ENCODE peak calls at places on chromosomes 4 and X, in seven cellular contexts. Q is fibroblast of lung, W is hepatocyte, S is GM23248, F is neural progenitor cell, A is PC-9, B is A673. X is an unnamed sample.

GRCh38 chr4:137514401-137515116 is 17.7 kb downstream of the PCDH18 start:
- DNase-seq in S (peak; percentile 23), W (no peak), A (no peak), B (no peak), F (no peak), Q (peak; percentile 43), X (no peak)

GRCh38 chr4:188127157-188127874 is 11.9 kb upstream of the TRIML1 start:
- DNase-seq in F (no peak), S (peak; percentile 13), A (no peak), W (peak; percentile 66), Q (peak; percentile 57), B (peak; percentile 38), X (no peak)

GRCh38 chr4:14110407-14110806 is 482.9 kb upstream of the BOD1L1 start:
- DNase-seq in F (no peak), A (no peak), S (peak; percentile 89), W (no peak), Q (peak; percentile 76), B (no peak), X (no peak)

GRCh38 chr4:140223056-140223810 is 69.2 kb upstream of the MAML3 start:
- DNase-seq in W (no peak), S (peak; percentile 41), F (no peak), A (no peak), Q (peak; percentile 60), B (no peak), X (no peak)

GRCh38 chrX:152733261-152733975 is at the start of the genes CSAG1 and MAGEA12:
- DNase-seq in A (peak; percentile 51), F (no peak), Q (no peak), W (no peak), S (no peak), B (no peak), X (peak; percentile 5)

GRCh38 chr4:13386405-13387107 is 97.6 kb downstream of the RAB28 start:
- DNase-seq in W (no peak), B (no peak), F (no peak), Q (peak; percentile 80), A (no peak), S (no peak), X (peak; percentile 59)

GRCh38 chr4:56681158-56681848 is at the start of gene HOPX:
- DNase-seq in W (peak; percentile 69), Q (peak; percentile 56), B (no peak), S (no peak), F (no peak), A (peak; percentile 59), X (peak; percentile 70)

GRCh38 chr4:138959421-138959820 is 56.2 kb upstream of the NOCT start:
- DNase-seq in Q (peak; percentile 31), F (no peak), A (no peak), S (peak; percentile 50), W (no peak), B (no peak), X (no peak)

GRCh38 chr4:76518241-76518640 is 83.2 kb downstream of the SHROOM3 start:
- DNase-seq in A (no peak), W (no peak), S (no peak), F (no peak), B (peak; percentile 15), Q (peak; percentile 65), X (no peak)

GRCh38 chr4:76514087-76514486 is 79.1 kb downstream of the SHROOM3 start:
- DNase-seq in Q (no peak), A (no peak), S (no peak), W (no peak), B (no peak), F (no peak), X (no peak)

GRCh38 chr4:76512000-76512399 is 77.0 kb downstream of the SHROOM3 start:
- DNase-seq in Q (no peak), B (no peak), A (no peak), W (no peak), S (no peak), F (no peak), X (no peak)

GRCh38 chr4:76513517-76513916 is 78.5 kb downstream of the SHROOM3 start:
- DNase-seq in Q (no peak), W (no peak), A (no peak), B (no peak), S (no peak), F (no peak), X (no peak)

DNA sequence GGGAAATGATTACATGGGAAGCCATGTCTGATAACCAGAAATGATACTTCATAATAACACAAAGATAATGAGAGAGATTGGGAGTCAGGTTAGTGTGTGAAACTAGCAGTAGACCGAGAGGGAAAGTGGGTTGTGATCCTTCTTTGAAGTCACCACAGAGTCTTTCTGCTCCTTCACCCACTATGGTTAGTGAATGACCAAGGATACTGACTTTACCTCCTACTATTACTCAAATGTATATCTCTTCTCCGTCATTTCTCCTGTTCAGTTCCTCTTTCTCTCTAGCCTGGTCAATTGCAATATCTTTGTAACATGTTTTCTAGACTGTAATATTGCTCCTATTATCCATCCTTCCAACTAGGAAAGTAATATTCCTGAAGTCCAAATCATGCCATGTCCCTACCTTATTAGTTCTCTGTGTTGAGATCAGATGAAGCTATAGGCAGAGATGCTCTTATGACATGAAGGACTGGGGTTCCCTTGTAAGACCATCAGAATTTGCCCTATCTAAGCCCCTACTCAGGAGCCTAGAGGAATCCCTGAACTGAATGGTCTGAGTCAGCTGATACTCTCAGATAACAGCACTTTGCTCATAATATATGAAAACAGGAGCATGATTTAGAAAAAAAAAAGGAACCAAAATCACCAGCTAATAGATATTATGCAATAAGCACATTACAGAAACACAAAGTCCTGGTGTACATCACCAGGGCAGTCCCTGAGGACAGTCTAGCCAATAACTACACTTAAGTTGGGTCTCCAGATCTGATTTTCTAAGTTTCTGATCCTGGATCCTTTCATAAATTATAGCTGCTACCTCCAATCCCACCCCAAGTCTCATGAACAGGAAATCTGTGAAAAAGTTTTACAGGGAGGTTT is 81.2 kb downstream of the SHROOM3 start:
- DNase-seq in A (no peak), F (no peak), B (peak; percentile 22), W (no peak), Q (no peak), S (peak; percentile 14), X (no peak)
- TF ChIP-seq EZH2 in A (no peak), F (no peak), B (no peak), W (no peak), Q (no peak), S (no peak), X (no peak)

DNA sequence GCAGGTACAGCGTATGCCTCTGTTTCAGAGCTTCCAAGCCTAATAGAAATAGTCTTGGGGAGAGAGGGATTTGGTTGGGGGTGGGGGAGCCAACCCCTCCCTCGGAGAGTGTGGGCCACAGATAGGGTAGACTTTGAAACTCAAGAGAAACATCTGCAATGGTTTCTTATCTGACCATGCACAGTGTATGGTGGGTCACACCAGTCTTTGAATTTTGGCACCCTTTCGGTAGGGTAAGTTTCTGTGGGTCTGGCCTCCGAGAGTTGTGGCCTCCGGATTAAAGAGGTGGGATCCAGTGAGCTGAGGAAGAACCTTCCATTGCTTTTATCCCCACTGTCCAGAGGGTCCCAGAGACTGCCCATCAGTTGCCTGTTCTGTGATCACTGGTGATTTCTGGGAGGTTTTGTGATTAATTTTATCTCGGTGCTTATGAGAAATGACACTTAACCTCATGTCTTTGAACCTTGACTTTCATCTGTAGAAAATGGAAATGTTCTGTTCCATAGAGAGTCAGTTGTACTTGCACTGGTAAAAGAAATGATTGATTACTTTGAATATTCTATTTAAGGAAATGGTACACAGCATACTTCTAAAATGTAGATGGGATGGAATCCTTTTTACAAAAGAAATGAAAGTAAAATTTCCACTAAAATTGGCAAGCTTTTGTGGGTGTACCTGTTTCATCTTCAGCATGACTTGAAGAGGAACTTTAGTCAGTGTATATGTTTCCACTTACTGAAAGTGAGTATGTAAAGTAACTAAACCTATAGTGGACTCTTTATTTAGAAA is 62.7 kb downstream of the TMEM131L start:
- DNase-seq in S (no peak), Q (no peak), B (no peak), A (no peak), W (no peak), F (no peak), X (peak; percentile 10)
- H3K4me1 ChIP-seq in S (peaks cover 8% of the 10 kb centered on the region), Q (no peaks in the 10 kb centered on the region), B (peaks cover 34% of the 10 kb centered on the region), A (no peaks in the 10 kb centered on the region), W (peaks cover 34% of the 10 kb centered on the region), F (peaks cover 18% of the 10 kb centered on the region), X (peaks cover 9% of the 10 kb centered on the region)

DNA sequence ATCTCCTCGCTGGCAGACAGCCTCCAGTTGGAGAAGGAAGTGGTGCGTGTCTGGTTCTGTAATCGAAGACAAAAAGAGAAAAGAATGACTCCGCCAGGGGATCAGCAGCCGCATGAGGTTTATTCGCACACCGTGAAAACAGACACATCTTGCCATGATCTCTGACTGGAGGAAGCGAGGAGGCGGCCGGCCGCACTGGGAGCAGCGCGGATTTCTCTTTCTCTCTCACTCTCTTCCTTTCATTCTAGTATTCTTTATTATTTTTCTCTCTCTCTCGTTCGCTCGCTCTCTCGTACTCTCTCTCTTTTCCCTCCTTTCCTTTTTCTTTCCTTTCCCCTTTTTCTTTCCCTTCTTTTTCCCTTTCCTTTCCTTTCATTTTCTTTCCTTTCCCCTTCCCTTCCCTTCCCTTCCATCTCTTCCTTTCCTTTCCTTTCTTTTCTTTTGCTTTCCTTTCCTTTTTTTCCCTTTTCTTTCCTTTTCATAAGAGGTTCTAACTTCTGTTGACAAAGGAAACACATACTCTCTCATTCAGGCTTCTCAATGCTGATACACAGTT is 1.2 kb downstream of the POU3F4 start:
- DNase-seq in B (no peak), F (peak; percentile 39), S (no peak), W (no peak), A (no peak), Q (no peak), X (no peak)
- TF ChIP-seq EZH2 in B (no peak), F (peak; percentile 73), S (no peak), W (no peak), A (no peak), Q (no peak), X (no peak)

DNA sequence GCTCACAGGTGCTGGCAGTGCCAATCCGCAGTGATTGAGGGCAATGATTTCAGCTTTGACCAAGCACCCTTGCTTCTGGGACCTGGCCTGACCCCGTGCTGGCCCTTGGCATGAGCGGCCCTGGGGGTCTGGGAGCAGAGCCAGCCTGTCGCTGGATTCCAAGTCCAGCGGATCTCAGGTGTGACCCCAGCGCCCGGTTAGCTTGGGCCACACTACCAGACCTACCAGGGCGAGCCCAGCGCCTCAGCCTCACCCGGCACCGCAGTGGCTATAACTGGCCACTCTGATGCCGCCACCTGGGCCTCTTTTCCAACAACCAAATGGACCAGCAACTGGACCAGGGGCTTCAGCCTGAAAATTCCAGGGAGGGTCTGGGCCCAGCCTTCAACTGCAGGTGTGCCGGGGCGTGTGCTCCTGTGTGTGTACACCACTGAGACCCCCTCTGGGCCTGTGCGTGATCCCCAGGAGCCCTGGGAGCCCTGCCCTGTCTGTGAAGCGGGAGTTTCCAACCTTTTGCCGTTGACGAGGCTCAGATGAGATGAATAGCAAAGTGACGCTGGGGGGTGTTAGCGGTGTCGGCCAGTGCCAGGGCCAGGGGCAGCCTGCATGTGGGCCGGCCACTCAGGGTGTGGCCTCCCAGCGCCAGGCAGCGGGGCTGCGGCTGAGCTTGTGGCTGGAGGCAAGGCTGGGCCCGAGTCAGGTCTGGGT is 658 bp downstream of the SH3TC1 start:
- DNase-seq in W (peak; percentile 50), S (no peak), B (no peak), Q (no peak), F (no peak), A (no peak), X (peak; percentile 46)
- H3K4me1 ChIP-seq in W (peaks cover 55% of the 10 kb centered on the region), S (peaks cover 8% of the 10 kb centered on the region), B (peaks cover 6% of the 10 kb centered on the region), Q (peaks cover 23% of the 10 kb centered on the region), F (no peaks in the 10 kb centered on the region), A (peaks cover 33% of the 10 kb centered on the region), X (peaks cover 6% of the 10 kb centered on the region)

DNA sequence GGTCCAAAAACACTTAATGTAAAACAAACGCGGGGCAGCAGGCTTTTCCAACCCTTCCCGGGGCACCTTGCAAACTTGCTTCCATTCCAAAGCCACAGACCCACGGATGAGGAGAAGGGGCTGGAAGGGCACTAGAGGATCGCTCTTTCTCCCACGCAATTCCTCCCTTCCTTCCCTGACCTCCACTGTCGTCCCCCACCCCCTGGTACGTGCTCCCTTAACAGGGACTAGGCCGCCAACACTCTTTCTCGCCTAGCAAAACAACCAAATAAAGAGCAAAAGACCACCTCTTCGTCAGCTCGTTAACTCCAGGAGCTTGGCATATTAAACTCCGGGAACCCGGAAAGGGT is 3.9 kb downstream of the PITX2 start:
- DNase-seq in F (no peak), B (no peak), A (no peak), W (no peak), Q (no peak), S (no peak), X (no peak)
- TF ChIP-seq EZH2 in F (no peak), B (no peak), A (no peak), W (no peak), Q (peak; percentile 24), S (no peak), X (no peak)

X was measured in MM.1S.